ENCODE peak calls at places on chromosomes 2 and 18, in four cellular contexts. C is tibial artery, S is stomach, L is PC-3. K is an unnamed sample. For H3K9me3, the result is how much of the 10 kb centered on the place peaks cover.

GRCh38 chr2:40209728-40210127 is 242.2 kb downstream of the SLC8A1 start:
- DNase-seq in S (no peak), L (no peak), C (no peak), K (no peak)

GRCh38 chr2:197838036-197838435 is 33.6 kb downstream of the PLCL1 start:
- DNase-seq in S (no peak), L (no peak), C (no peak), K (no peak)

GRCh38 chr2:219454217-219454616 is 19.6 kb downstream of the SPEG start:
- DNase-seq in C (no peak), L (no peak), S (no peak), K (no peak)

GRCh38 chr2:1024981-1025380 is 74.3 kb downstream of the SNTG2 start:
- DNase-seq in S (no peak), L (no peak), C (no peak), K (no peak)

GRCh38 chr2:24721470-24721869 is 71.7 kb downstream of the PTRHD1 start:
- DNase-seq in L (peak), C (peak), S (peak), K (no peak)

GRCh38 chr18:48037481-48038271 is 107.2 kb upstream of the SMAD2 start:
- DNase-seq in L (no peak), C (peak), S (peak), K (no peak)

GRCh38 chr18:55457028-55457427 is 131.0 kb downstream of the TCF4 start:
- DNase-seq in S (no peak), L (no peak), C (no peak), K (no peak)

GRCh38 chr2:44932079-44932478 is 9.4 kb upstream of the SIX3 start:
- DNase-seq in S (no peak), C (peak), L (no peak), K (no peak)

GRCh38 chr18:77107218-77107815 is 25.3 kb downstream of the MBP start:
- DNase-seq in S (no peak), C (no peak), L (no peak), K (no peak)

GRCh38 chr2:192669505-192670082 is 474.9 kb upstream of the TMEFF2 start:
- DNase-seq in S (no peak), L (no peak), C (no peak), K (no peak)

GRCh38 chr2:158806941-158807340 is 11.8 kb downstream of the DAPL1 start:
- DNase-seq in L (no peak), S (no peak), C (no peak), K (no peak)

GRCh38 chr2:193502363-193503035 is 1307.8 kb upstream of the TMEFF2 start:
- DNase-seq in S (no peak), L (no peak), C (no peak), K (no peak)

GRCh38 chr18:11981383-11981632 is at the start of gene IMPA2:
- DNase-seq in L (no peak), S (no peak), C (no peak), K (no peak)

GRCh38 chr2:128782411-128783192 is 463.9 kb upstream of the HS6ST1 start:
- DNase-seq in L (no peak), S (peak), C (no peak), K (no peak)

GRCh38 chr18:74376523-74376922 is 60.9 kb downstream of the C18orf63 start:
- DNase-seq in S (no peak), L (no peak), C (no peak), K (no peak)

GRCh38 chr2:7242189-7242867 is 325.1 kb downstream of the RNF144A start:
- DNase-seq in S (no peak), C (no peak), L (no peak), K (no peak)

DNA sequence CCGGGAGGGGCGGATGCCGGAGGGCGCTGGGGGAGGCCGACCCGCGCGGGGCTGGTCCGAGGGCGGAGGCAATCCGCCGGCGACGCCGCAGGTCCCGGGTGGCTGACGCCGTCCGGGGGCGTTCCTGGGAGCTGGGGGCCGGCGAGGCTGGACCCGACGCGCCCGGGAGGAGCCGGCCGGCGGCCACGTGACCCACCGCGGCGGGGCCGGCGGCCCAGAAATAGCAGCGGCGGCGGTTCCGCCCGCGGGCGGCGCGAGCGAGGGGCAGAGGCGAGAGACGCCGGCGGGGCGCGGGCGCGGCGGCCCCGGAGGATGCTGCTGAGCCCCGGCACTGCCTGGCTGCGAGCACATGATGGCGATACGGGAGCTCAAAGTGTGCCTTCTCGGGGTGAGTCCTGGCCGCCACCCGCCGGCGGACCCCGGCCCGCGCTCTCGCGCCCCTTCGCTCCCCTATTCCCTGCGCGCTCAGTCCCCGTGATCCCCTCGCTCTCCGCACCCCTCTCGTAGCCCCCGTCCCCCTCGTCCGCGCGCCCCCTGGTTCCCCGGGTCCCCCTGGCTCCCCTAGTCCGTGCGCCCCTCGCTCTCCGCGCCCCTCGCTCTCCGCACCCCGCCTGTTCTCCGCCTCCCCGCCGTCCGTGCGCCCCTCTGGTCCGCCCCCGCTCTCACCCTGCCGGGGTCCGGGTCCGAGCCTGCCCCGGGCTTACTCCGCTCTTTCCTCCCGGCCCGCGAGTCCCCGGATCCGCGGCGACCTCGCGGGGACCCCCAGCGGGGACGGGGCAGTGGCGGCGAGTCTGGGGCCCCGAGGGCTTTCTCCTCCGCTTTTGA is at the start of gene RAB31:
- DNase-seq in C (peak), S (peak), L (peak), K (peak)
- H3K4me3 ChIP-seq in C (peak), S (peak), L (peak), K (peak)

GRCh38 chr18:57716550-57716949 is 86.6 kb downstream of the ATP8B1 start:
- DNase-seq in L (no peak), C (no peak), S (no peak), K (no peak)
- H3K9me3 ChIP-seq in L (under half), C (under half), S (under half), K (under half)

GRCh38 chr18:57352761-57353136 is 392 bp downstream of the ST8SIA3 start:
- DNase-seq in C (no peak), S (no peak), L (no peak), K (no peak)
- H3K4me3 ChIP-seq in C (no peak), S (no peak), L (no peak), K (no peak)

DNA sequence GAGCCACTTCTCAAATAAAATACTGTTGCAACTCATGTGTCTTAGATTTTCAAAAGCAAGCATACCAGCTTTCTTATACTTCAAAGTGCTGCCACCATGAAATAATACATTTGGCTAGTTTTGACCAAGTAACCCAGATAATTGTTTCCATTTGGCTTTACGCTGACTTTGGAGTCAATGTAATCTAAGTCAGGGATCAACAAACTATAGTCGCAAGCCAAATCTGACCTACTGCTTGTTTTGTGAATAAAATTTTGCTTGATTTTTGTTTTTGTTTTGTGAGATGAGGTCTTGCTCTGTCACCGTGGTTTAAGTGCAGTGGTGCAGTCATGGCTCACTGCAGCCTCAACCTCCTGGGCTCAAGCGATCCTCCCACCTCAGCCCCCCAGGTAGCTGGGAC is 65.0 kb downstream of the OXER1 start:
- DNase-seq in C (no peak), L (no peak), S (no peak), K (no peak)
- H3K9me3 ChIP-seq in C (under half), L (under half), S (under half), K (under half)

GRCh38 chr2:239309398-239310245 is 91.2 kb downstream of the HDAC4 start:
- DNase-seq in L (no peak), C (peak), S (peak), K (no peak)
- H3K4me3 ChIP-seq in L (no peak), C (peak), S (peak), K (peak)

GRCh38 chr18:59266019-59266369 is 7.3 kb downstream of the RAX start:
- DNase-seq in L (no peak), C (no peak), S (no peak), K (no peak)
- H3K9me3 ChIP-seq in L (under half), C (under half), S (under half), K (under half)

GRCh38 chr2:176105078-176105726 is 1.9 kb upstream of the HOXD11 start:
- DNase-seq in C (no peak), S (no peak), L (no peak), K (no peak)
- H3K4me3 ChIP-seq in C (peak), S (peak), L (no peak), K (no peak)

GRCh38 chr18:79727211-79727610 is 47.6 kb downstream of the CTDP1 start:
- DNase-seq in C (no peak), L (no peak), S (no peak), K (no peak)
- H3K9me3 ChIP-seq in C (under half), L (under half), S (under half), K (under half)

DNA sequence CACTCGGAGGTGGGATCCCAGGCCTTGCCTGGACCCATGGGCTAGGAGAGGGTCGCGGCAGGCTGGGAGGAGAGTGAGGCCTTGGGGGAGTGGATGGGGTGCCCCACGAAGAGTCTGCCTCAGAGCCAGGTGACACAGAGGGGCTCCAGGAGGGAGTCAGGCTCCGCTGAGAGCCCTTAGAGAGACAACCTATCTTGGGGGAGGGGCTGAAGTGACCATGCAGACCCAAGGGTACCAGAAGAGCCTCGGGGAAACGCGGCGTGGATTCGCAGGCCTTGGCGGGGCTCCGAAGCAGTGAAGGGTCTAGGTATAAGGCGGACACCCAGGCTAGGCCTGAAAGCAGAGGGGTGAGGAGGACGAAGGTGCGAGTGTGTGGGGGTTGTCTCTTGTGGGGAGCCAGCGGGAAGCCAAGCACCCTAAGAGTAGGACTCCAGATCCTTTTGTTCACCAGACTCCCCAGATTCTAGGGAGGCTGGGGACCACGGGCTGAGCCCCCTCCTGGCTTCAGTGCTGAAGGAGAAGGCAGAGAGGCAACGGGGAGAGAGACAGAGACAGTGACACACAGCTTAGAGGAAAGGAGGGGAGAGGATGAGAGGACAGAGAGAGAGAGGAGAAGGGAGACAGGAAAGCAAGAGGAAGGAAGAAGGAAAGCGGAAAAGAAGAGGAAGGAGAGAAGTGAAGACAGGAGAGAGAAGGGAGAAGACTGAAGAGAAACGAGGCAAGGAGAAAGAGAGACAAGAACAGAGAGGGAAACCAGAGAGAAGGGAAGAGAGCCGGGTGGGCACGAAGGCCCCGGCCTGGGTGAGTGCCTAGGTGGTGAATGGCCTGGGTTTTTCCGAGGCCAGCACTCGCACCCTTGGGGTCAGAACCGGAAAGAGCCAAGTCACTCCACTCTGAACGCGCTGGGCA is 1.1 kb upstream of the HOXD11 start:
- DNase-seq in L (no peak), C (no peak), S (no peak), K (no peak)
- H3K4me3 ChIP-seq in L (peak), C (peak), S (no peak), K (no peak)

K was measured in esophagus squamous epithelium.